ENCODE peak calls at places on chromosomes 7 and 10, in five cellular contexts. P, W, C, T and A are unnamed samples.

GRCh38 chr10:28036587-28036986 is 37.7 kb upstream of the ODAD2 start:
- DNase-seq in P (peak), W (no peak), C (no peak), T (peak), A (no peak)

GRCh38 chr10:63819753-63820347 is 298.6 kb downstream of the REEP3 start:
- DNase-seq in P (peak), W (no peak), C (no peak), T (peak), A (no peak)

GRCh38 chr10:132939957-132940790 is 2.2 kb downstream of the CFAP46 start:
- DNase-seq in P (peak), W (no peak), C (no peak), T (peak), A (no peak)

GRCh38 chr7:49014870-49015269 is 90.5 kb downstream of the CDC14C start:
- DNase-seq in P (no peak), W (no peak), C (no peak), T (no peak), A (no peak)

GRCh38 chr10:3132036-3133025 is 40.3 kb downstream of the PITRM1 start:
- DNase-seq in P (no peak), W (no peak), C (no peak), T (no peak), A (no peak)

GRCh38 chr10:11152801-11153200 is 135.1 kb downstream of the CELF2 start:
- DNase-seq in P (no peak), W (no peak), C (no peak), T (no peak), A (no peak)

GRCh38 chr7:39656415-39656814 is 33.0 kb downstream of the RALA start:
- DNase-seq in P (no peak), W (no peak), C (no peak), T (no peak), A (no peak)

GRCh38 chr7:1749864-1750466 is 79.9 kb downstream of the ELFN1 start:
- DNase-seq in P (no peak), W (no peak), C (no peak), T (no peak), A (no peak)

GRCh38 chr7:12102101-12102500 is 109.0 kb upstream of the TMEM106B start:
- DNase-seq in P (no peak), W (no peak), C (no peak), T (no peak), A (no peak)

GRCh38 chr10:10959666-10960065 is 58.0 kb upstream of the CELF2 start:
- DNase-seq in P (no peak), W (no peak), C (no peak), T (no peak), A (no peak)

GRCh38 chr7:156816943-156817572 is 75.9 kb downstream of the LMBR1 start:
- DNase-seq in P (peak), W (no peak), C (no peak), T (no peak), A (no peak)

GRCh38 chr7:116382375-116382774 is 117.2 kb upstream of the CAV2 start:
- DNase-seq in P (no peak), W (no peak), C (no peak), T (no peak), A (no peak)

GRCh38 chr10:31642296-31642695 is 286.3 kb downstream of the ARHGAP12 start:
- DNase-seq in P (no peak), W (no peak), C (no peak), T (no peak), A (no peak)

GRCh38 chr10:119301397-119301796 is 94.0 kb downstream of the GRK5 start:
- DNase-seq in P (no peak), W (peak), C (peak), T (no peak), A (no peak)

GRCh38 chr10:110500515-110500905 is 2.8 kb downstream of the DUSP5 start:
- DNase-seq in P (peak), W (no peak), C (no peak), T (peak), A (no peak)

GRCh38 chr7:76383089-76383944 is 24.5 kb upstream of the YWHAG start:
- DNase-seq in P (no peak), W (no peak), C (no peak), T (no peak), A (no peak)